ENCODE peak calls at places on chromosome 9, in ten cellular contexts. G is endothelial cell of umbilical vein, Q is adipocyte, F is testis, J is mammary epithelial cell, P is ascending aorta, E is sigmoid colon, W is transverse colon, X is foreskin keratinocyte, D is left ventricle myocardium inferior. N is an unnamed sample. For H3K4me1, the result is how much of the 10 kb centered on the place peaks cover.

GRCh38 chr9:136120438-136120844 is 1.8 kb upstream of the TMEM250 start:
- DNase-seq in X (no peak), G (no peak), D (no peak), P (no peak), W (no peak), F (no peak), E (no peak), J (no peak), Q (no peak), N (no peak)

GRCh38 chr9:27385606-27386005 is 88.7 kb upstream of the EQTN start:
- DNase-seq in G (no peak), J (peak), D (no peak), E (no peak), X (peak), P (no peak), F (no peak), Q (no peak), W (no peak), N (no peak)

GRCh38 chr9:107213080-107213479 is 70.0 kb upstream of the RAD23B start:
- DNase-seq in Q (no peak), W (no peak), F (no peak), G (no peak), J (no peak), D (no peak), P (no peak), E (no peak), X (no peak), N (no peak)

GRCh38 chr9:120531683-120532300 is 48.2 kb downstream of the CDK5RAP2 start:
- DNase-seq in E (no peak), Q (peak), P (no peak), F (no peak), X (peak), D (no peak), W (peak), J (peak), G (peak), N (no peak)

GRCh38 chr9:89593776-89594427 is 10.9 kb upstream of the GADD45G start:
- DNase-seq in Q (peak), E (no peak), P (no peak), X (no peak), G (peak), W (peak), D (peak), J (peak), F (peak), N (no peak)

GRCh38 chr9:38006163-38006562 is 62.9 kb downstream of the SHB start:
- DNase-seq in G (no peak), F (no peak), P (no peak), Q (no peak), X (peak), J (peak), W (peak), D (peak), E (no peak), N (peak)

GRCh38 chr9:91060520-91061343 is 259.1 kb downstream of the SYK start:
- DNase-seq in W (peak), G (peak), J (peak), X (peak), Q (peak), P (peak), D (no peak), E (peak), F (peak), N (no peak)

GRCh38 chr9:81305561-81306182 is 383.7 kb downstream of the TLE1 start:
- DNase-seq in D (no peak), P (no peak), G (no peak), Q (peak), J (no peak), W (no peak), F (no peak), E (no peak), X (no peak), N (no peak)

GRCh38 chr9:94801685-94802084 is 75.2 kb downstream of the AOPEP start:
- DNase-seq in F (no peak), E (no peak), J (peak), X (no peak), D (no peak), Q (no peak), W (no peak), G (peak), P (no peak), N (no peak)

GRCh38 chr9:33254211-33254610 is 10.3 kb downstream of the BAG1 start:
- DNase-seq in X (no peak), G (no peak), Q (no peak), F (no peak), J (no peak), P (peak), W (no peak), D (no peak), E (no peak), N (no peak)

GRCh38 chr9:83061036-83061435 is 1.9 kb downstream of the RASEF start:
- DNase-seq in Q (no peak), X (no peak), J (peak), W (peak), F (no peak), P (no peak), E (no peak), D (no peak), G (no peak), N (no peak)

GRCh38 chr9:89497181-89497963 is 541 bp downstream of the SEMA4D start:
- DNase-seq in G (no peak), X (no peak), J (no peak), W (peak), D (no peak), Q (no peak), F (no peak), E (no peak), P (no peak), N (peak)

GRCh38 chr9:127923771-127924170 is 6.8 kb downstream of the PIP5KL1 start:
- DNase-seq in F (no peak), D (no peak), G (no peak), W (no peak), Q (peak), J (peak), P (no peak), X (peak), E (no peak), N (no peak)

GRCh38 chr9:77237896-77238295 is 60.6 kb downstream of the VPS13A start:
- DNase-seq in X (no peak), G (no peak), Q (no peak), F (no peak), D (no peak), E (no peak), W (no peak), J (no peak), P (no peak), N (no peak)

GRCh38 chr9:130707225-130707976 is 13.8 kb downstream of the EXOSC2 start:
- DNase-seq in J (peak), D (peak), Q (peak), X (no peak), P (peak), F (peak), W (peak), G (peak), E (peak), N (peak)

GRCh38 chr9:115210699-115211098 is 92.7 kb upstream of the TNC start:
- DNase-seq in F (no peak), Q (no peak), J (no peak), D (no peak), E (no peak), W (no peak), P (no peak), G (no peak), X (no peak), N (no peak)
- H3K4me1 ChIP-seq in F (under half), Q (half or more), J (under half), D (under half), E (under half), W (under half), P (under half), G (under half), X (under half), N (under half)

GRCh38 chr9:134366223-134367031 is 40.2 kb downstream of the RXRA start:
- DNase-seq in X (no peak), J (peak), W (peak), Q (peak), F (peak), G (peak), E (peak), D (peak), P (peak), N (peak)

GRCh38 chr9:134368571-134368970 is 42.3 kb downstream of the RXRA start:
- DNase-seq in G (no peak), E (no peak), Q (no peak), D (no peak), W (no peak), X (no peak), F (no peak), P (no peak), J (no peak), N (no peak)

GRCh38 chr9:134367061-134367460 is 40.8 kb downstream of the RXRA start:
- DNase-seq in W (no peak), Q (no peak), G (no peak), E (no peak), X (no peak), F (no peak), D (no peak), J (no peak), P (no peak), N (no peak)

GRCh38 chr9:134369416-134370212 is 43.4 kb downstream of the RXRA start:
- DNase-seq in P (no peak), X (no peak), G (no peak), J (no peak), Q (no peak), D (no peak), E (no peak), W (no peak), F (no peak), N (no peak)

GRCh38 chr9:134367796-134368490 is 41.7 kb downstream of the RXRA start:
- DNase-seq in E (no peak), J (no peak), G (no peak), X (no peak), F (no peak), P (no peak), W (no peak), Q (no peak), D (no peak), N (no peak)
- H3K4me1 ChIP-seq in E (under half), J (under half), G (under half), X (under half), F (half or more), P (under half), W (half or more), Q (under half), D (half or more), N (half or more)

DNA sequence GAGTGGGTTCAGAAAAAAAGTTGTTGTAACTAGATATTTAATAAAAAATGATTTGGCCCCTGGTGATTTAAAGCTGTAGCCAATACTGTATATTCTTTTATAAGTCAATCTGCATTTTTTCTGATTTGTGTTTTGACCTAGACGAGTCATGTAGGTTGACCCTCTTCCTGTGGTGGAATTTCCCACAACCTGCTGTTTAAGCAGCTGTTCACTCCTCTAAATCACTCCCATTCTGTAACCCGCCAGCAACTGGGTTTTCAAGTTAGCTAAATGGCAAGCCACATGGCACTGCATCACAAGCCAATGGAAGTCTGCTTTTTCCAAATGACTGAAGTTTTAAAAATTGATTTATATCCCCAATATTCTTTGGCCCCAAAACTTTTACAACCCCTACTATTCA is 184.7 kb upstream of the TLE4 start:
- DNase-seq in E (no peak), X (no peak), G (no peak), F (no peak), Q (no peak), P (no peak), D (no peak), W (no peak), J (no peak), N (no peak)
- H3K4me1 ChIP-seq in E (under half), X (under half), G (under half), F (under half), Q (under half), P (under half), D (under half), W (under half), J (under half), N (under half)

GRCh38 chr9:137454506-137455360 is 4.4 kb downstream of the NSMF start:
- DNase-seq in F (peak), D (peak), P (peak), J (no peak), X (no peak), Q (no peak), G (peak), W (peak), E (peak), N (peak)
- H3K4me1 ChIP-seq in F (under half), D (under half), P (under half), J (under half), X (under half), Q (under half), G (under half), W (under half), E (under half), N (under half)

GRCh38 chr9:92725726-92726125 is 38.9 kb downstream of the BICD2 start:
- DNase-seq in X (no peak), P (no peak), Q (no peak), E (no peak), F (no peak), J (no peak), G (no peak), D (no peak), W (no peak), N (no peak)
- H3K4me1 ChIP-seq in X (under half), P (under half), Q (under half), E (under half), F (under half), J (under half), G (under half), D (half or more), W (under half), N (under half)

GRCh38 chr9:129320575-129321311 is 142.7 kb upstream of the IER5L start:
- DNase-seq in P (peak), E (peak), X (no peak), Q (peak), W (peak), J (no peak), F (peak), G (peak), D (peak), N (peak)
- H3K4me1 ChIP-seq in P (under half), E (under half), X (under half), Q (half or more), W (under half), J (under half), F (half or more), G (under half), D (half or more), N (under half)

GRCh38 chr9:19896161-19896560 is 107.3 kb upstream of the SLC24A2 start:
- DNase-seq in F (no peak), X (no peak), W (no peak), J (no peak), D (no peak), Q (no peak), P (no peak), G (no peak), E (no peak), N (no peak)
- H3K4me1 ChIP-seq in F (under half), X (under half), W (under half), J (under half), D (under half), Q (under half), P (under half), G (under half), E (under half), N (under half)

GRCh38 chr9:112846528-112847488 is 43.9 kb downstream of the SLC46A2 start:
- DNase-seq in F (no peak), E (no peak), D (no peak), P (no peak), W (no peak), G (no peak), Q (no peak), X (no peak), J (no peak), N (no peak)
- H3K4me1 ChIP-seq in F (under half), E (under half), D (under half), P (under half), W (under half), G (under half), Q (under half), X (under half), J (under half), N (under half)

GRCh38 chr9:117720555-117720954 is 16.4 kb downstream of the TLR4 start:
- DNase-seq in D (peak), E (peak), G (no peak), Q (peak), P (peak), F (no peak), X (no peak), J (no peak), W (peak), N (peak)
- H3K4me1 ChIP-seq in D (half or more), E (under half), G (under half), Q (half or more), P (under half), F (under half), X (under half), J (under half), W (half or more), N (under half)

N was measured in psoas muscle.